ENCODE peak calls at places on chromosomes 16 and 17, in six cellular contexts. One of them, this sample, is unnamed.

GRCh38 chr17:19304209-19304608 is 58.3 kb downstream of the B9D1 start:
- DNase-seq in NB4: peak; percentile 93
- DNase-seq in HepG2: peak; percentile 37
- DNase-seq in GM12878: no peak
- DNase-seq in K562: peak; percentile 72
- DNase-seq in A549: peak; percentile 31
- DNase-seq in this sample: peak; percentile 74

GRCh38 chr17:7839890-7840260 is 5.9 kb downstream of the KDM6B start:
- DNase-seq in A549: peak; percentile 80
- DNase-seq in NB4: peak; percentile 17
- DNase-seq in HepG2: peak; percentile 28
- DNase-seq in GM12878: no peak
- DNase-seq in K562: peak; percentile 37
- DNase-seq in this sample: no peak

GRCh38 chr17:36117505-36118382 is 14.1 kb downstream of the CCL4 start:
- DNase-seq in GM12878: no peak
- DNase-seq in A549: no peak
- DNase-seq in NB4: peak; percentile 8
- DNase-seq in HepG2: no peak
- DNase-seq in K562: no peak
- DNase-seq in this sample: no peak

GRCh38 chr17:63946440-63947363 is 14.6 kb upstream of the CD79B start:
- DNase-seq in NB4: peak; percentile 66
- DNase-seq in A549: peak; percentile 45
- DNase-seq in K562: peak; percentile 77
- DNase-seq in GM12878: no peak
- DNase-seq in HepG2: peak; percentile 48
- DNase-seq in this sample: peak; percentile 23

GRCh38 chr16:67150833-67151396 is at the start of gene B3GNT9:
- DNase-seq in K562: peak; percentile 52
- DNase-seq in A549: peak; percentile 65
- DNase-seq in NB4: peak; percentile 5
- DNase-seq in GM12878: no peak
- DNase-seq in HepG2: peak; percentile 56
- DNase-seq in this sample: peak; percentile 58

GRCh38 chr16:2250652-2251280 is 621 bp downstream of the ECI1 start:
- DNase-seq in A549: peak; percentile 67
- DNase-seq in HepG2: no peak
- DNase-seq in GM12878: no peak
- DNase-seq in NB4: no peak
- DNase-seq in K562: peak; percentile 61
- DNase-seq in this sample: peak; percentile 7

GRCh38 chr16:73040136-73040535 is 7.8 kb downstream of the ZFHX3 start:
- DNase-seq in NB4: no peak
- DNase-seq in A549: no peak
- DNase-seq in K562: no peak
- DNase-seq in HepG2: no peak
- DNase-seq in GM12878: no peak
- DNase-seq in this sample: no peak

GRCh38 chr17:79573196-79573929 is 37.5 kb downstream of the RBFOX3 start:
- DNase-seq in NB4: no peak
- DNase-seq in HepG2: no peak
- DNase-seq in K562: no peak
- DNase-seq in A549: peak; percentile 52
- DNase-seq in GM12878: no peak
- DNase-seq in this sample: no peak

GRCh38 chr17:8954339-8954738 is 11.2 kb downstream of the PIK3R5 start:
- DNase-seq in HepG2: no peak
- DNase-seq in K562: no peak
- DNase-seq in NB4: peak; percentile 93
- DNase-seq in A549: no peak
- DNase-seq in GM12878: no peak
- DNase-seq in this sample: no peak

GRCh38 chr17:79892457-79893236 is 53.4 kb upstream of the CBX4 start:
- DNase-seq in HepG2: no peak
- DNase-seq in NB4: no peak
- DNase-seq in A549: no peak
- DNase-seq in K562: no peak
- DNase-seq in GM12878: no peak
- DNase-seq in this sample: no peak

GRCh38 chr16:11290102-11290893 is 9.2 kb upstream of the PRM1 start:
- DNase-seq in GM12878: no peak
- DNase-seq in K562: no peak
- DNase-seq in A549: no peak
- DNase-seq in HepG2: no peak
- DNase-seq in NB4: no peak
- DNase-seq in this sample: no peak

GRCh38 chr17:79874329-79874981 is 35.2 kb upstream of the CBX4 start:
- DNase-seq in A549: peak; percentile 72
- DNase-seq in NB4: peak; percentile 53
- DNase-seq in K562: peak; percentile 60
- DNase-seq in GM12878: no peak
- DNase-seq in HepG2: peak; percentile 48
- DNase-seq in this sample: peak; percentile 46

GRCh38 chr16:55393976-55394375 is 70.0 kb downstream of the IRX6 start:
- DNase-seq in NB4: no peak
- DNase-seq in HepG2: no peak
- DNase-seq in A549: no peak
- DNase-seq in GM12878: no peak
- DNase-seq in K562: no peak
- DNase-seq in this sample: no peak

GRCh38 chr17:7475764-7476422 is 3.5 kb downstream of the ZBTB4 start:
- DNase-seq in K562: peak; percentile 80
- DNase-seq in NB4: no peak
- DNase-seq in A549: no peak
- DNase-seq in GM12878: no peak
- DNase-seq in HepG2: no peak
- DNase-seq in this sample: no peak

GRCh38 chr16:79272141-79272577 is 328.4 kb downstream of the MAF start:
- DNase-seq in HepG2: no peak
- DNase-seq in K562: peak; percentile 10
- DNase-seq in NB4: no peak
- DNase-seq in A549: no peak
- DNase-seq in GM12878: no peak
- DNase-seq in this sample: no peak

GRCh38 chr17:48663134-48663924 is 37.2 kb upstream of the HOXB9 start:
- DNase-seq in NB4: no peak
- DNase-seq in GM12878: no peak
- DNase-seq in HepG2: no peak
- DNase-seq in A549: no peak
- DNase-seq in K562: peak; percentile 31
- DNase-seq in this sample: no peak

GRCh38 chr16:83602797-83603735 is 204.7 kb upstream of the HSBP1 start:
- DNase-seq in GM12878: no peak
- DNase-seq in NB4: no peak
- DNase-seq in K562: no peak
- DNase-seq in HepG2: no peak
- DNase-seq in A549: no peak
- DNase-seq in this sample: peak; percentile 23

GRCh38 chr17:55299162-55299838 is 34.5 kb downstream of the HLF start:
- DNase-seq in A549: no peak
- DNase-seq in GM12878: no peak
- DNase-seq in K562: no peak
- DNase-seq in NB4: no peak
- DNase-seq in HepG2: no peak
- DNase-seq in this sample: no peak

GRCh38 chr16:75640598-75640997 is 6.9 kb downstream of the KARS1 start:
- DNase-seq in K562: no peak
- DNase-seq in HepG2: no peak
- DNase-seq in A549: no peak
- DNase-seq in GM12878: no peak
- DNase-seq in NB4: no peak
- DNase-seq in this sample: no peak

DNA sequence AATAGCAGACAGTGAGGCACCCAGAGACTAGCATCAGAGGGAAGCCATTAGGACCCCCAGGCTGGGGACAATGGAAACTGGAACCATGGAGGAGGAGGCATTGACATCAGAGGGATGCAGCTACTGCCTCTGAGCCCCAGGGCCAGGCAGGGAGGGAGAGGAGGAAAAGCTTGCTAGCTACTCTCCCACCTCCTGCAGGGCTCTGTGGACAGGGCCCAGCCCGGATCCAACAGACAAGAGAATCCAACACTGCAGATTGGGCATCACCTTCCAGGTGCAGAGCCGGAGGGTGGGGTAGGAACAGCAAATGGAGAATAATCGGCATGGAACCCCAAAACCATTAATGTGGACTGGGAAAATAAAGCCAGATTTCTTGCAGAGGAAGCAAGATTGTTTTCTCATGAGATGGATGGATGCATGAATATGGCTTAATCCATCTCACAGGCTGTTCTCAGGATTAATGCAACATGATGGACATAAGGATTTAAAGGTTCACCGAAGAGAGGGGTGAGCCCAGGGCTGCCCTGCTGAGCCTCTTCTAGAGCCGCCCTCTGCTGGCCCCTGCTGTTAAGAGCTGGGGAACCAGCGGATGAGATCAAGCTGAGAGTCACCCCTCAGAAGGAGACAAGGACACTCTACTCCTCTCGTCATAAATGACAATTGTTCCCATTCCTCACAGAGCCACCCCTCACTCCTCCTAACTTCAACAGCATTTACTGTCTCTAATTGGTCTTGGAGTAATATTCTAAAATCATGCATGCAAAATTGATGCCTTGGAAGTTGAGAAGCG is 48.8 kb downstream of the DNAH3 start:
- DNase-seq in HepG2: peak; percentile 43
- DNase-seq in A549: peak; percentile 53
- DNase-seq in GM12878: no peak
- DNase-seq in K562: peak; percentile 50
- DNase-seq in NB4: peak; percentile 42
- DNase-seq in this sample: no peak
- TF ChIP-seq MYC in HepG2: no peak
- TF ChIP-seq MYC in A549: no peak
- TF ChIP-seq MYC in GM12878: no peak
- TF ChIP-seq MYC in K562: no peak
- TF ChIP-seq MYC in NB4: no peak
- TF ChIP-seq MYC in this sample: no peak

GRCh38 chr16:50289950-50290764 is 23.8 kb downstream of the ADCY7 start:
- DNase-seq in HepG2: no peak
- DNase-seq in NB4: no peak
- DNase-seq in K562: no peak
- DNase-seq in GM12878: no peak
- DNase-seq in A549: no peak
- DNase-seq in this sample: no peak

GRCh38 chr16:50292566-50292948 is 26.2 kb downstream of the ADCY7 start:
- DNase-seq in GM12878: no peak
- DNase-seq in NB4: no peak
- DNase-seq in HepG2: no peak
- DNase-seq in K562: no peak
- DNase-seq in A549: no peak
- DNase-seq in this sample: no peak

GRCh38 chr16:50288920-50289319 is 22.6 kb downstream of the ADCY7 start:
- DNase-seq in A549: no peak
- DNase-seq in NB4: no peak
- DNase-seq in HepG2: no peak
- DNase-seq in K562: no peak
- DNase-seq in GM12878: no peak
- DNase-seq in this sample: no peak

GRCh38 chr16:50291719-50292565 is 25.6 kb downstream of the ADCY7 start:
- DNase-seq in K562: no peak
- DNase-seq in A549: no peak
- DNase-seq in NB4: no peak
- DNase-seq in HepG2: peak; percentile 59
- DNase-seq in GM12878: no peak
- DNase-seq in this sample: no peak

GRCh38 chr16:50290856-50291255 is 24.5 kb downstream of the ADCY7 start:
- DNase-seq in A549: no peak
- DNase-seq in HepG2: no peak
- DNase-seq in NB4: no peak
- DNase-seq in K562: no peak
- DNase-seq in GM12878: no peak
- DNase-seq in this sample: no peak
- TF ChIP-seq MYC in A549: no peak
- TF ChIP-seq MYC in HepG2: no peak
- TF ChIP-seq MYC in NB4: no peak
- TF ChIP-seq MYC in K562: no peak
- TF ChIP-seq MYC in GM12878: no peak
- TF ChIP-seq MYC in this sample: no peak

GRCh38 chr17:12985431-12986285 is 32.2 kb downstream of the ELAC2 start:
- DNase-seq in A549: no peak
- DNase-seq in K562: no peak
- DNase-seq in GM12878: no peak
- DNase-seq in HepG2: no peak
- DNase-seq in NB4: no peak
- DNase-seq in this sample: no peak

GRCh38 chr17:12979255-12979654 is 38.6 kb downstream of the ELAC2 start:
- DNase-seq in GM12878: no peak
- DNase-seq in A549: no peak
- DNase-seq in K562: no peak
- DNase-seq in HepG2: no peak
- DNase-seq in NB4: no peak
- DNase-seq in this sample: no peak

GRCh38 chr17:12983986-12984932 is 33.6 kb downstream of the ELAC2 start:
- DNase-seq in HepG2: no peak
- DNase-seq in GM12878: no peak
- DNase-seq in A549: no peak
- DNase-seq in NB4: no peak
- DNase-seq in K562: no peak
- DNase-seq in this sample: no peak

GRCh38 chr17:12979826-12980500 is 37.9 kb downstream of the ELAC2 start:
- DNase-seq in HepG2: no peak
- DNase-seq in NB4: no peak
- DNase-seq in K562: no peak
- DNase-seq in GM12878: no peak
- DNase-seq in A549: no peak
- DNase-seq in this sample: no peak

GRCh38 chr17:12982224-12982623 is 35.6 kb downstream of the ELAC2 start:
- DNase-seq in HepG2: no peak
- DNase-seq in A549: no peak
- DNase-seq in GM12878: peak; percentile 4
- DNase-seq in K562: no peak
- DNase-seq in NB4: peak; percentile 74
- DNase-seq in this sample: no peak
- TF ChIP-seq MYC in HepG2: no peak
- TF ChIP-seq MYC in A549: no peak
- TF ChIP-seq MYC in GM12878: no peak
- TF ChIP-seq MYC in K562: no peak
- TF ChIP-seq MYC in NB4: no peak
- TF ChIP-seq MYC in this sample: no peak

GRCh38 chr16:21590287-21590686 is 9.1 kb upstream of the METTL9 start:
- DNase-seq in NB4: peak; percentile 85
- DNase-seq in HepG2: no peak
- DNase-seq in A549: no peak
- DNase-seq in GM12878: no peak
- DNase-seq in K562: no peak
- DNase-seq in this sample: no peak
- TF ChIP-seq MYC in NB4: no peak
- TF ChIP-seq MYC in HepG2: no peak
- TF ChIP-seq MYC in A549: no peak
- TF ChIP-seq MYC in GM12878: no peak
- TF ChIP-seq MYC in K562: no peak
- TF ChIP-seq MYC in this sample: no peak

GRCh38 chr17:67491678-67492019 is 114.6 kb downstream of the PITPNC1 start:
- DNase-seq in K562: no peak
- DNase-seq in HepG2: no peak
- DNase-seq in NB4: no peak
- DNase-seq in GM12878: no peak
- DNase-seq in A549: no peak
- DNase-seq in this sample: no peak
- TF ChIP-seq MYC in K562: no peak
- TF ChIP-seq MYC in HepG2: no peak
- TF ChIP-seq MYC in NB4: no peak
- TF ChIP-seq MYC in GM12878: no peak
- TF ChIP-seq MYC in A549: no peak
- TF ChIP-seq MYC in this sample: no peak

GRCh38 chr17:66542183-66542966 is 240.0 kb downstream of the PRKCA start:
- DNase-seq in HepG2: no peak
- DNase-seq in K562: peak; percentile 18
- DNase-seq in A549: no peak
- DNase-seq in GM12878: peak; percentile 62
- DNase-seq in NB4: peak; percentile 77
- DNase-seq in this sample: no peak
- TF ChIP-seq MYC in HepG2: no peak
- TF ChIP-seq MYC in K562: no peak
- TF ChIP-seq MYC in A549: no peak
- TF ChIP-seq MYC in GM12878: no peak
- TF ChIP-seq MYC in NB4: peak; percentile 58
- TF ChIP-seq MYC in this sample: no peak

This sample was measured in endothelial cell of umbilical vein.